ENCODE peak calls at places on chromosomes 5 and 9, in eight cellular contexts. C is neural progenitor cell, Y is kidney, W is aorta, U is MM.1S, T is mucosa of descending colon, I is GM23338, N is right atrium auricular region. H is an unnamed sample.

GRCh38 chr5:125798311-125798710 is 624.9 kb upstream of the GRAMD2B start:
- DNase-seq in W (no peak), C (peak; percentile 40), U (peak; percentile 56), T (no peak), N (no peak), Y (no peak), I (peak; percentile 38), H (no peak)

GRCh38 chr9:132129535-132129934 is 32.3 kb upstream of the NTNG2 start:
- DNase-seq in N (no peak), C (no peak), Y (no peak), I (no peak), T (no peak), W (no peak), U (no peak), H (no peak)

GRCh38 chr9:84723426-84723825 is 53.9 kb downstream of the NTRK2 start:
- DNase-seq in U (no peak), W (no peak), N (no peak), Y (no peak), C (no peak), T (no peak), I (no peak), H (no peak)

GRCh38 chr5:138668451-138668850 is 84.8 kb upstream of the CTNNA1 start:
- DNase-seq in U (peak; percentile 21), I (no peak), T (no peak), Y (peak; percentile 29), W (no peak), N (no peak), C (no peak), H (no peak)

GRCh38 chr5:59542841-59543825 is 350.4 kb downstream of the PDE4D start:
- DNase-seq in T (peak; percentile 38), N (no peak), W (peak; percentile 58), Y (peak; percentile 67), U (peak; percentile 21), C (peak; percentile 16), I (no peak), H (no peak)

GRCh38 chr5:180352116-180352975 is 790 bp downstream of the GFPT2 start:
- DNase-seq in N (no peak), I (peak; percentile 43), T (peak; percentile 39), U (no peak), C (peak; percentile 76), W (no peak), Y (peak; percentile 82), H (no peak)

GRCh38 chr9:89943728-89944127 is 338.9 kb downstream of the GADD45G start:
- DNase-seq in N (no peak), U (no peak), I (no peak), W (no peak), T (no peak), C (no peak), Y (no peak), H (no peak)

GRCh38 chr9:79237861-79238260 is 333.9 kb upstream of the TLE4 start:
- DNase-seq in N (no peak), Y (no peak), I (no peak), T (no peak), W (no peak), U (no peak), C (no peak), H (no peak)

GRCh38 chr5:171312129-171312819 is 3.2 kb downstream of the TLX3 start:
- DNase-seq in I (peak; percentile 45), T (no peak), C (peak; percentile 55), W (no peak), N (no peak), Y (peak; percentile 61), U (no peak), H (peak; percentile 65)

GRCh38 chr5:39341934-39342333 is 22.4 kb downstream of the C9 start:
- DNase-seq in C (no peak), Y (no peak), I (no peak), U (no peak), N (no peak), T (no peak), W (no peak), H (no peak)

GRCh38 chr5:10301842-10302610 is 5.7 kb downstream of the CMBL start:
- DNase-seq in I (no peak), T (peak; percentile 96), W (peak; percentile 83), U (no peak), Y (peak; percentile 94), C (no peak), N (peak; percentile 67), H (peak; percentile 93)

GRCh38 chr5:177310757-177311173 is 933 bp downstream of the MXD3 start:
- DNase-seq in U (peak; percentile 73), C (peak; percentile 28), Y (peak; percentile 61), W (no peak), I (peak; percentile 67), T (peak; percentile 48), N (no peak), H (no peak)

GRCh38 chr5:111254613-111255012 is 30.4 kb downstream of the CAMK4 start:
- DNase-seq in U (peak; percentile 82), Y (no peak), W (no peak), I (no peak), T (no peak), C (no peak), N (no peak), H (no peak)

GRCh38 chr5:139248826-139249453 is 44.6 kb upstream of the MATR3 start:
- DNase-seq in U (no peak), W (no peak), Y (no peak), N (no peak), C (no peak), I (no peak), T (no peak), H (no peak)

GRCh38 chr9:77221431-77221830 is 44.1 kb downstream of the VPS13A start:
- DNase-seq in U (no peak), N (no peak), W (no peak), I (no peak), C (no peak), Y (no peak), T (no peak), H (no peak)
- H3K36me3 ChIP-seq in U (no peaks in the 10 kb centered on the region), N (peaks cover 9% of the 10 kb centered on the region), W (peaks cover 2% of the 10 kb centered on the region), I (no peaks in the 10 kb centered on the region), C (no peaks in the 10 kb centered on the region), Y (peaks cover 13% of the 10 kb centered on the region), T (no peaks in the 10 kb centered on the region), H (peaks cover 13% of the 10 kb centered on the region)

DNA sequence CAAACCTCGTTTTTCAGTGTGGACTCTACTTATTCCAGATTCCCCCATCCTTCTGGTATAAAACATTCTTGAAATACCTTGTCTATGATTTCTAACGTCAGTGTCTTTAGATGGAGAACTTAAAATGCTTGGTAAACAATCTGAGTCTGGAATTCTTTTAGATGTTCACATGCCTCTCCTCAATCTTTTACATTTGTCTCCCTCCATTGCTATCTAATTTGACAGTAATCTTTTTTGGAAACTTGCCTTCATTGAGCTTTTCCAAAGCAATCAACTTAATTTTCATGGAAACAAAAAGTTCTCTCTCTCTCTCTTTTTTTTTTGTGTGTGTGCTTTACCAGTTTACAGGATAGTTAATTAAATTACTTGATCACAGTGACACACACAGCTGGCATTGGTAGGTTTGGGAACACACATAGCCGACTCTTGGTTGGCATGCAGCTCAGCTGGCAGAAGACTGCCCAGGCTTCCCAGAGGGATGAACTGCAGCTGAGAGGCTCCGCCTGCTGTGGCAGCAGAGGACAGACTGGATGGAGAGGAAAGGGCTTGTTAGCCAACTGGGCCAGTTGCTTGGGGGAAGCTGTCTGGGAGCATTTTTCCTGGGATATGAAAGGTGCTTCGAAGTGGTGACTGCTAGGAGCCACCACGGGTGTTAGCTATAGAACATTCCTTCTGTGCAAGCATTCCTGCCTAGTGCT is 271.3 kb downstream of the ZSWIM6 start:
- DNase-seq in C (no peak), W (peak; percentile 48), I (peak; percentile 22), N (no peak), T (no peak), Y (peak; percentile 52), U (no peak), H (no peak)
- H3K4me1 ChIP-seq in C (peaks cover 21% of the 10 kb centered on the region), W (no peaks in the 10 kb centered on the region), I (no peaks in the 10 kb centered on the region), N (no peaks in the 10 kb centered on the region), T (no peaks in the 10 kb centered on the region), Y (peaks cover 3% of the 10 kb centered on the region), U (no peaks in the 10 kb centered on the region), H (peaks cover 11% of the 10 kb centered on the region)

DNA sequence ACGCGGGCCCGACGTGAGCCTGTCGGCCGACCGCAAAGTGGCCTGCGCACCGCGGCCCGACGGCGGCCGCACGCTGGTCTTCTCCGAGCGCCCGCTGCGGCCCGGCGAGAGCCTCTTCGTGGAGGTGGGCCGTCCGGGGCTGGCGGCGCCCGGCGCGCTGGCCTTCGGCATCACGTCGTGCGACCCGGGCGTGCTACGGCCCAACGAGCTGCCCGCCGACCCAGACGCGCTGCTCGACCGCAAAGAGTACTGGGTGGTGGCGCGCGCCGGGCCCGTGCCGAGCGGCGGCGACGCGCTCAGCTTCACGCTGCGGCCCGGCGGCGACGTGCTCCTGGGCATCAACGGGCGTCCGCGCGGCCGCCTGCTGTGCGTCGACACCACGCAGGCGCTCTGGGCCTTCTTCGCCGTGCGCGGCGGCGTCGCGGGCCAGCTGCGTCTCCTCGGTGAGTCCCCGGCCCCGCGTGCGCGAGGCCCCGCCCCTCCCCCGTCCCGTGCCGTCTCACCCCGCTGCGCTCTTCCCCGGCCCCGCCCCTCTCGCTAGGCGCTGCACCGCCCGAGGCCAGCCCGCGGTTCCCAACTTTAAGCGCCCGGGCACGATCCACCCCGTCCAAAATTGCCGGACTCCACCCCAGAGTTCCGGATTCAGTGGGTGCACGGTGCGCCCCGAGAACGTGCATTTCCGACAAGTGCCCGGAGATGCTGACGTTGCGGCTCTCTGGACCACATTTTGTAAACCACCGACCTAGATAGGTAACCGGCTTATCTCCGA is 42.8 kb downstream of the NEURL1B start:
- DNase-seq in I (peak; percentile 65), N (no peak), C (peak; percentile 67), Y (peak; percentile 80), U (no peak), T (no peak), W (peak; percentile 65), H (no peak)
- H3K4me3 ChIP-seq in I (peak overlapping the region; percentile 61), N (no peak overlapping the region), C (peak overlapping the region; percentile 28), Y (no peak overlapping the region), U (no peak overlapping the region), T (no peak overlapping the region), W (no peak overlapping the region), H (no peak overlapping the region)

GRCh38 chr5:146254223-146254622 is 50.8 kb downstream of the RBM27 start:
- DNase-seq in W (no peak), C (no peak), Y (no peak), U (no peak), T (no peak), I (no peak), N (no peak), H (no peak)
- H3K36me3 ChIP-seq in W (peaks cover 4% of the 10 kb centered on the region), C (peaks cover 7% of the 10 kb centered on the region), Y (peaks cover 23% of the 10 kb centered on the region), U (no peaks in the 10 kb centered on the region), T (no peaks in the 10 kb centered on the region), I (peaks cover 38% of the 10 kb centered on the region), N (peaks cover 31% of the 10 kb centered on the region), H (peaks cover 65% of the 10 kb centered on the region)